ENCODE peak calls at places on chromosomes 6 and 20, in eight cellular contexts. L is activated CD4-positive, CD25-positive, alpha-beta regulatory T cell; Z is NCI-H2029 treated with DMSO at 0.1 percent for 48 hours; I is IMR-90; H is retinal pigment epithelial cell; K is fibroblast of pulmonary artery; F is NCI-H510A; S is Peyer's patch. G is an unnamed sample.

GRCh38 chr6:69918766-69919165 is 52.4 kb downstream of the COL19A1 start:
- DNase-seq in K (no peak), H (no peak), Z (no peak), L (no peak), F (no peak), S (no peak), I (peak; percentile 6), G (no peak)

GRCh38 chr6:39050453-39051112 is 2.0 kb downstream of the GLP1R start:
- DNase-seq in K (no peak), Z (no peak), F (no peak), I (no peak), H (no peak), S (no peak), L (no peak), G (no peak)

GRCh38 chr6:56243518-56244070 is 3.8 kb downstream of the COL21A1 start:
- DNase-seq in S (no peak), Z (no peak), F (no peak), K (no peak), I (no peak), H (no peak), L (no peak), G (no peak)

GRCh38 chr6:136016228-136017225 is 165.0 kb downstream of the PDE7B start:
- DNase-seq in K (no peak), I (no peak), H (no peak), S (no peak), L (no peak), Z (peak; percentile 18), F (no peak), G (peak; percentile 62)

GRCh38 chr20:59144179-59144830 is 19.3 kb upstream of the ZNF831 start:
- DNase-seq in K (no peak), I (no peak), L (peak; percentile 27), H (no peak), S (no peak), F (no peak), Z (no peak), G (no peak)

GRCh38 chr20:49303211-49303610 is 25.4 kb upstream of the ZNFX1 start:
- DNase-seq in H (no peak), F (no peak), L (no peak), K (peak; percentile 55), I (no peak), Z (no peak), S (no peak), G (no peak)

GRCh38 chr6:34142046-34142445 is 3.8 kb downstream of the GRM4 start:
- DNase-seq in H (no peak), S (no peak), K (no peak), Z (no peak), L (no peak), I (no peak), F (no peak), G (no peak)

GRCh38 chr6:149433405-149433804 is 33.3 kb downstream of the SUMO4 start:
- DNase-seq in Z (no peak), I (no peak), L (no peak), S (no peak), H (no peak), F (no peak), K (no peak), G (no peak)

GRCh38 chr20:44166008-44166407 is 21.0 kb downstream of the JPH2 start:
- DNase-seq in H (no peak), F (no peak), L (no peak), I (peak; percentile 36), K (peak; percentile 38), Z (no peak), S (no peak), G (no peak)

GRCh38 chr6:82178084-82178758 is 69.3 kb downstream of the IBTK start:
- DNase-seq in F (no peak), H (peak; percentile 16), L (no peak), Z (no peak), I (peak; percentile 55), S (no peak), K (peak; percentile 73), G (no peak)

GRCh38 chr6:47655719-47656595 is 42.4 kb upstream of the ADGRF4 start:
- DNase-seq in H (peak; percentile 63), L (peak; percentile 1), S (peak; percentile 54), Z (no peak), I (no peak), F (peak; percentile 45), K (peak; percentile 53), G (no peak)

GRCh38 chr6:149186873-149187272 is 130.6 kb upstream of the TAB2 start:
- DNase-seq in F (no peak), Z (no peak), S (no peak), I (no peak), H (no peak), K (no peak), L (no peak), G (no peak)

GRCh38 chr20:47337413-47337812 is 19.1 kb downstream of the ZMYND8 start:
- DNase-seq in L (no peak), Z (no peak), I (no peak), K (no peak), S (no peak), F (no peak), H (no peak), G (no peak)

G was measured in upper lobe of right lung.